ENCODE peak calls at places on chromosomes 16 and 17, in eight cellular contexts. Y, P, G, K, A, B, I and E are unnamed samples.

GRCh38 chr16:68429081-68429740 is 19.1 kb downstream of the SMPD3 start:
- DNase-seq in B (no peak), G (no peak), I (no peak), P (no peak), Y (no peak), K (no peak), A (no peak), E (no peak)

GRCh38 chr16:66534376-66534799 is 15.5 kb downstream of the TK2 start:
- DNase-seq in B (no peak), Y (no peak), G (no peak), K (no peak), A (no peak), I (no peak), P (no peak), E (no peak)

GRCh38 chr16:65965632-65966031 is 400.9 kb upstream of the CDH5 start:
- DNase-seq in Y (no peak), P (no peak), I (no peak), A (no peak), B (no peak), G (no peak), K (no peak), E (no peak)

GRCh38 chr17:17876959-17877547 is 40.3 kb upstream of the SREBF1 start:
- DNase-seq in A (no peak), P (no peak), Y (peak; percentile 80), I (no peak), K (no peak), G (peak; percentile 43), B (no peak), E (no peak)

GRCh38 chr16:84198401-84198800 is 7.4 kb downstream of the ADAD2 start:
- DNase-seq in G (no peak), A (no peak), B (peak; percentile 72), I (no peak), Y (peak; percentile 17), K (no peak), P (no peak), E (no peak)

GRCh38 chr17:70184770-70185169 is 15.4 kb downstream of the KCNJ2 start:
- DNase-seq in K (no peak), Y (no peak), B (peak; percentile 39), I (no peak), P (no peak), G (no peak), A (no peak), E (no peak)

GRCh38 chr17:77282524-77283515 is 142.1 kb downstream of the SEC14L1 start:
- DNase-seq in Y (no peak), P (peak; percentile 52), G (no peak), K (no peak), B (peak; percentile 87), A (no peak), I (no peak), E (peak; percentile 19)

GRCh38 chr17:51947160-51947559 is 211.4 kb downstream of the CA10 start:
- DNase-seq in B (no peak), G (no peak), P (no peak), I (no peak), Y (no peak), K (no peak), A (no peak), E (peak; percentile 90)

GRCh38 chr17:79269620-79270019 is 195.0 kb downstream of the ENGASE start:
- DNase-seq in B (no peak), K (no peak), G (no peak), Y (no peak), A (no peak), P (no peak), I (no peak), E (no peak)

GRCh38 chr17:34847939-34848338 is 113.3 kb downstream of the CCT6B start:
- DNase-seq in Y (no peak), A (no peak), B (no peak), G (no peak), K (no peak), P (no peak), I (no peak), E (no peak)

GRCh38 chr16:77212736-77213541 is 13.7 kb downstream of the SYCE1L start:
- DNase-seq in P (peak; percentile 75), K (peak; percentile 33), B (peak; percentile 78), G (peak; percentile 57), Y (peak; percentile 83), I (peak; percentile 69), A (no peak), E (peak; percentile 34)

GRCh38 chr17:74020522-74020921 is 183.0 kb upstream of the RPL38 start:
- DNase-seq in B (no peak), K (no peak), A (no peak), Y (peak; percentile 37), G (no peak), I (no peak), P (no peak), E (no peak)

GRCh38 chr17:35214192-35214591 is 20.0 kb upstream of the SLC35G3 start:
- DNase-seq in G (no peak), B (no peak), Y (no peak), K (no peak), A (no peak), P (no peak), I (no peak), E (no peak)

GRCh38 chr16:88970539-88971065 is 6.4 kb downstream of the CBFA2T3 start:
- DNase-seq in Y (no peak), A (no peak), B (no peak), G (no peak), K (no peak), I (no peak), P (no peak), E (no peak)

GRCh38 chr17:82281502-82282238 is 8.2 kb upstream of the CSNK1D start:
- DNase-seq in I (no peak), P (no peak), B (peak; percentile 72), A (no peak), K (no peak), G (no peak), Y (peak; percentile 22), E (no peak)

GRCh38 chr16:87993901-87994300 is 42.7 kb downstream of the BANP start:
- DNase-seq in I (no peak), B (no peak), K (no peak), P (no peak), G (no peak), Y (no peak), A (no peak), E (no peak)

GRCh38 chr17:40511667-40512221 is 10.3 kb upstream of the TNS4 start:
- DNase-seq in B (no peak), Y (no peak), P (no peak), I (no peak), A (no peak), K (no peak), G (no peak), E (no peak)

GRCh38 chr16:85490971-85491771 is 122.0 kb upstream of the GSE1 start:
- DNase-seq in G (no peak), I (peak; percentile 30), Y (no peak), K (no peak), B (no peak), P (no peak), A (no peak), E (no peak)

GRCh38 chr16:24848065-24848464 is 2.3 kb downstream of the SLC5A11 start:
- DNase-seq in B (peak; percentile 57), P (no peak), A (no peak), G (no peak), K (no peak), Y (no peak), I (no peak), E (no peak)

GRCh38 chr16:84379731-84380369 is 11.5 kb downstream of the ATP2C2 start:
- DNase-seq in B (no peak), G (no peak), I (no peak), Y (no peak), P (no peak), A (no peak), K (no peak), E (no peak)

GRCh38 chr16:2008009-2008526 is 1.6 kb downstream of the ZNF598 start:
- DNase-seq in Y (no peak), G (peak; percentile 19), P (no peak), B (no peak), K (no peak), I (no peak), A (no peak), E (no peak)

GRCh38 chr16:31360296-31360695 is 5.3 kb downstream of the ITGAX start:
- DNase-seq in B (no peak), I (no peak), Y (no peak), A (no peak), G (no peak), K (no peak), P (no peak), E (no peak)

GRCh38 chr17:37450090-37450489 is 39.6 kb upstream of the DUSP14 start:
- DNase-seq in P (no peak), K (no peak), B (peak; percentile 9), I (no peak), Y (no peak), G (no peak), A (no peak), E (no peak)

GRCh38 chr17:59332890-59333377 is 1.5 kb downstream of the YPEL2 start:
- DNase-seq in Y (peak; percentile 70), B (peak; percentile 35), G (peak; percentile 33), A (no peak), I (no peak), K (no peak), P (no peak), E (no peak)

GRCh38 chr17:73069846-73070245 is 22.6 kb downstream of the SLC39A11 start:
- DNase-seq in Y (no peak), I (no peak), A (no peak), P (no peak), B (no peak), K (no peak), G (no peak), E (no peak)

GRCh38 chr16:54283735-54284318 is 2.8 kb downstream of the IRX3 start:
- DNase-seq in Y (no peak), I (no peak), P (no peak), B (peak; percentile 44), A (no peak), K (no peak), G (no peak), E (no peak)

GRCh38 chr16:89982318-89982717 is 33.8 kb downstream of the DEF8 start:
- DNase-seq in P (no peak), Y (no peak), G (no peak), I (no peak), B (no peak), A (no peak), K (no peak), E (no peak)

GRCh38 chr16:2956566-2956956 is 7.5 kb upstream of the KREMEN2 start:
- DNase-seq in P (no peak), B (no peak), Y (peak; percentile 30), K (no peak), A (no peak), G (no peak), I (no peak), E (no peak)

GRCh38 chr17:34382586-34383224 is 19.7 kb upstream of the CCL1 start:
- DNase-seq in A (no peak), B (no peak), G (no peak), P (no peak), K (no peak), I (peak; percentile 23), Y (no peak), E (no peak)

GRCh38 chr16:2835638-2836493 is 5.8 kb downstream of the ZG16B start:
- DNase-seq in P (no peak), A (no peak), B (peak; percentile 100), Y (peak; percentile 71), G (no peak), K (no peak), I (no peak), E (no peak)

GRCh38 chr16:86928517-86929148 is 350.3 kb downstream of the FOXL1 start:
- DNase-seq in G (no peak), I (no peak), B (no peak), K (no peak), Y (no peak), P (no peak), A (no peak), E (no peak)

GRCh38 chr16:49849709-49850108 is 6.2 kb downstream of the ZNF423 start:
- DNase-seq in Y (no peak), I (no peak), B (no peak), K (no peak), G (no peak), A (no peak), P (no peak), E (no peak)

GRCh38 chr17:62648954-62649294 is 21.5 kb downstream of the MRC2 start:
- DNase-seq in A (no peak), P (no peak), I (no peak), Y (no peak), K (no peak), B (no peak), G (no peak), E (no peak)

GRCh38 chr16:29806096-29806579 is at the start of gene MAZ:
- DNase-seq in K (no peak), B (no peak), G (no peak), P (peak; percentile 97), Y (no peak), A (peak; percentile 89), I (no peak), E (peak; percentile 91)